ENCODE peak calls at places on chromosomes 3 and 15, in five cellular contexts. Q, L, C, S and Y are unnamed samples.

GRCh38 chr15:53416219-53416940 is 343.1 kb downstream of the WDR72 start:
- DNase-seq in L (no peak), C (no peak), S (no peak), Q (peak), Y (no peak)

GRCh38 chr3:103786296-103786695 is 1351.5 kb downstream of the ZPLD1 start:
- DNase-seq in C (no peak), S (no peak), Q (no peak), L (no peak), Y (no peak)

GRCh38 chr3:46129588-46130272 is 78.4 kb downstream of the CCR1 start:
- DNase-seq in Q (no peak), S (no peak), C (no peak), L (no peak), Y (no peak)

GRCh38 chr3:10729439-10729838 is 86.6 kb upstream of the SLC6A11 start:
- DNase-seq in C (no peak), Q (no peak), L (no peak), S (no peak), Y (no peak)

GRCh38 chr15:28861031-28861534 is 12.6 kb upstream of the GOLGA6L7 start:
- DNase-seq in L (no peak), Q (no peak), C (no peak), S (no peak), Y (no peak)

GRCh38 chr3:123352134-123352554 is 96.7 kb downstream of the ADCY5 start:
- DNase-seq in S (no peak), L (no peak), C (no peak), Q (no peak), Y (no peak)

GRCh38 chr15:64521726-64522164 is 61.4 kb downstream of the ZNF609 start:
- DNase-seq in C (peak), S (no peak), L (no peak), Q (no peak), Y (no peak)

GRCh38 chr15:92654662-92655061 is 913 bp downstream of the FAM174B start:
- DNase-seq in S (no peak), L (no peak), C (no peak), Q (no peak), Y (no peak)

GRCh38 chr3:124512881-124513609 is 217.2 kb upstream of the UMPS start:
- DNase-seq in Q (no peak), L (no peak), C (no peak), S (no peak), Y (no peak)

GRCh38 chr15:62071711-62072308 is 5.0 kb downstream of the C2CD4A start:
- DNase-seq in C (peak), S (peak), Q (no peak), L (no peak), Y (no peak)

GRCh38 chr15:99717129-99718024 is 15.9 kb downstream of the LYSMD4 start:
- DNase-seq in C (no peak), Q (no peak), L (no peak), S (no peak), Y (no peak)

GRCh38 chr15:62067448-62068044 is 769 bp downstream of the C2CD4A start:
- DNase-seq in C (peak), L (no peak), S (no peak), Q (peak), Y (no peak)

GRCh38 chr3:178059124-178059523 is 477.1 kb upstream of the KCNMB2 start:
- DNase-seq in S (no peak), C (no peak), Q (no peak), L (no peak), Y (no peak)

GRCh38 chr3:39501982-39502837 is 34.7 kb downstream of the MOBP start:
- DNase-seq in L (no peak), Q (no peak), S (no peak), C (no peak), Y (no peak)

GRCh38 chr15:78597583-78597982 is 23.2 kb downstream of the CHRNA3 start:
- DNase-seq in C (no peak), S (no peak), Q (no peak), L (no peak), Y (no peak)
- TF ChIP-seq CTCF in C (no peak), S (no peak), Q (no peak), L (no peak), Y (no peak)

GRCh38 chr15:67501836-67502461 is 19.0 kb upstream of the C15orf61 start:
- DNase-seq in Q (no peak), S (no peak), C (no peak), L (no peak), Y (no peak)

GRCh38 chr15:67504061-67504460 is 16.9 kb upstream of the C15orf61 start:
- DNase-seq in S (no peak), Q (no peak), L (no peak), C (no peak), Y (no peak)

GRCh38 chr15:67505675-67506572 is 15.0 kb upstream of the C15orf61 start:
- DNase-seq in S (peak), L (no peak), Q (no peak), C (no peak), Y (no peak)

GRCh38 chr15:67504796-67505195 is 16.1 kb upstream of the C15orf61 start:
- DNase-seq in S (no peak), Q (no peak), C (no peak), L (no peak), Y (no peak)

GRCh38 chr15:67501177-67501835 is 19.6 kb upstream of the C15orf61 start:
- DNase-seq in C (peak), Q (no peak), L (no peak), S (peak), Y (no peak)
- TF ChIP-seq CTCF in C (peak), Q (peak), L (peak), S (peak), Y (peak)

GRCh38 chr3:37902674-37903073 is 41.0 kb downstream of the CTDSPL start:
- DNase-seq in S (no peak), L (no peak), Q (no peak), C (no peak), Y (no peak)
- TF ChIP-seq CTCF in S (peak), L (no peak), Q (no peak), C (no peak), Y (no peak)

DNA sequence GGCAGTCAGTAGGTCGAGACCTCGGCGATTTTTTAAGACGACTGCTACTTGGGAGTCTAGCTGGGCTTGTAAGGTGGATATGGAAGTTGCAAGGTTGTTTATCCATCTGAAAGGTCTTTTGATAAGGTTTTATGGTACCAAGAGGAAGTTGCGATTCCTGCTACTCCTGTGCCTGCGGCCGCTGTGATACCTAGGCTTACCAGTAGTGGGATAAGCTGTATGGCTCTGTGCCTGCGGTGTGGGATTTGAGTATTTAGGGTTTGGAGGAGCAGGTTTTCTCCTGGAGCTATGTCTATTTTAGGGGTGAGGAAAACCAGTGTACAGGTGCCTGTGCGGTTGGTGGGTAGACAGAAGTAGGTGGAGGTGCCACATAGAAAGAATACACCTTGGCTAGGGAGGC is 1059.8 kb downstream of the SI start:
- DNase-seq in L (no peak), C (no peak), Q (no peak), S (no peak), Y (no peak)
- TF ChIP-seq CTCF in L (no peak), C (no peak), Q (no peak), S (no peak), Y (no peak)

DNA sequence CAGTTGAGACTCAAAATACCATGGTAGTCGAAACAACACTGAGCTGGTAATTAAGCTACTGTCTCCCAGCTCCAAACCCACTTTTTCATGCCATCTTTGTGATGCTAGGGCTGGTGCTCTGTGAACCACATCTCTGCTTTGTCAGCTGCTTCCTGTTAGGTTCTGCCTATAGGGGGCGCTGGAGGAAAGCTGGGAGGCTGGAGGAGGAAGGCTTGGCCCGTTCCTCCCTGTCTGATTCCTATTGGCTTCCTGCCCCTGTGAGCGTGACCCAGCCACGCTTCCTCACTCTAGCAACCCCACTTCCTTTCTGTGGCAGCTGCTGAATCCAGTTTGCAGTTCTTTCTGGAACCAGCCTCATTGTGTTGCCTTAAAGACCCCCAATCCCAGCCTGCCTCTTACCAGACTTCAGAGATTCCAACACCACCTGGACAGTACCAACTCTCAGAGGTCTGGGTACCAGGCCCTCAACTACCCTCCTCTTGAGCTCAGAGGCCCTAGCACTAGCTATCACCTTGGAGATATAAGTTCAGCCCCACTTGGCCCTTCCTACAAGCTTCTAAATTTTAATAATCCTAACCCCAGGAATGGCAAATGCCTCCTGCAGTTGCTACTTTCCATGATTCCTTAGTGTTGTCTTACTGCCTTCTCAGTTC is 120.9 kb downstream of the ERC2 start:
- DNase-seq in L (no peak), C (no peak), S (peak), Q (peak), Y (no peak)
- TF ChIP-seq CTCF in L (peak), C (peak), S (peak), Q (peak), Y (peak)

GRCh38 chr3:186525369-186526255 is 18.6 kb downstream of the CRYGS start:
- DNase-seq in Q (no peak), S (peak), C (no peak), L (no peak), Y (no peak)
- TF ChIP-seq CTCF in Q (no peak), S (no peak), C (no peak), L (no peak), Y (no peak)

GRCh38 chr3:52196977-52197376 is 983 bp upstream of the ALAS1 start:
- DNase-seq in S (no peak), L (no peak), C (no peak), Q (no peak), Y (no peak)

GRCh38 chr3:52200981-52201679 is 3.2 kb downstream of the ALAS1 start:
- DNase-seq in L (no peak), Q (no peak), S (no peak), C (no peak), Y (no peak)

GRCh38 chr3:52197842-52198625 is at the start of gene ALAS1:
- DNase-seq in S (peak), C (peak), L (peak), Q (peak), Y (no peak)

GRCh38 chr3:52197499-52197841 is 490 bp upstream of the ALAS1 start:
- DNase-seq in C (no peak), L (no peak), Q (no peak), S (no peak), Y (no peak)

GRCh38 chr3:52198643-52199608 is 966 bp downstream of the ALAS1 start:
- DNase-seq in S (peak), C (no peak), Q (no peak), L (no peak), Y (no peak)
- TF ChIP-seq CTCF in S (no peak), C (no peak), Q (no peak), L (no peak), Y (no peak)

GRCh38 chr3:47420511-47421484 is 40.0 kb downstream of the PTPN23 start:
- DNase-seq in C (peak), S (peak), Q (peak), L (peak), Y (peak)

GRCh38 chr3:47423548-47424145 is 42.8 kb downstream of the PTPN23 start:
- DNase-seq in C (no peak), Q (peak), S (no peak), L (no peak), Y (peak)

GRCh38 chr3:47420044-47420430 is 39.2 kb downstream of the PTPN23 start:
- DNase-seq in L (no peak), Q (peak), C (no peak), S (no peak), Y (no peak)

GRCh38 chr3:47422743-47423142 is 41.9 kb downstream of the PTPN23 start:
- DNase-seq in S (no peak), L (no peak), C (no peak), Q (no peak), Y (no peak)

GRCh38 chr3:47421741-47422649 is 41.2 kb downstream of the PTPN23 start:
- DNase-seq in C (peak), S (no peak), L (no peak), Q (peak), Y (peak)
- TF ChIP-seq CTCF in C (peak), S (peak), L (no peak), Q (peak), Y (peak)